ENCODE peak calls at places on chromosome 14, in seven cellular contexts. G is astrocyte of the spinal cord; Z is activated gamma-delta T cell; I is NCI-H1105; P is central memory CD4-positive, alpha-beta T cell; F is NCI-H2171 treated with DMSO at 0.1 percent for 48 hours; T is AG08395. Q is an unnamed sample.
A peak's percentile ranks its signal among the peaks of the same experiment; 100 is the strongest.

GRCh38 chr14:52277552-52277951 is 10.1 kb downstream of the PTGDR start:
- DNase-seq in T (no peak), G (no peak), F (no peak), P (no peak), Z (no peak), I (no peak), Q (no peak)

GRCh38 chr14:104880584-104881210 is 15.6 kb downstream of the CEP170B start:
- DNase-seq in I (no peak), G (no peak), P (no peak), Z (no peak), T (no peak), F (no peak), Q (no peak)

GRCh38 chr14:28142400-28143015 is 624.1 kb upstream of the FOXG1 start:
- DNase-seq in F (no peak), Z (no peak), P (no peak), G (peak; percentile 54), T (no peak), I (peak; percentile 49), Q (no peak)

GRCh38 chr14:61510736-61511557 is 184.4 kb upstream of the HIF1A start:
- DNase-seq in Z (no peak), G (no peak), T (no peak), I (no peak), P (no peak), F (no peak), Q (no peak)

GRCh38 chr14:53570411-53571387 is 385.9 kb downstream of the BMP4 start:
- DNase-seq in T (no peak), F (no peak), P (no peak), Z (no peak), I (no peak), G (no peak), Q (no peak)

GRCh38 chr14:97408503-97408902 is 611.3 kb downstream of the VRK1 start:
- DNase-seq in F (no peak), I (no peak), Z (no peak), G (no peak), T (no peak), P (no peak), Q (no peak)

GRCh38 chr14:99541677-99542470 is 60.7 kb downstream of the CCNK start:
- DNase-seq in F (peak; percentile 14), G (no peak), P (no peak), I (no peak), T (no peak), Z (no peak), Q (no peak)

GRCh38 chr14:58712357-58712756 is 74.6 kb downstream of the DACT1 start:
- DNase-seq in P (no peak), Z (no peak), T (no peak), I (no peak), G (no peak), F (peak; percentile 41), Q (no peak)

GRCh38 chr14:55571125-55571889 is 8.7 kb upstream of the KTN1 start:
- DNase-seq in I (no peak), F (no peak), T (no peak), G (no peak), Z (no peak), P (no peak), Q (no peak)

GRCh38 chr14:101124860-101125259 is 221.3 kb upstream of the RTL1 start:
- DNase-seq in F (no peak), G (no peak), P (no peak), T (no peak), I (no peak), Z (no peak), Q (no peak)

GRCh38 chr14:64715628-64716412 is 11.6 kb downstream of the PLEKHG3 start:
- DNase-seq in T (peak; percentile 32), F (no peak), Z (no peak), I (no peak), G (peak; percentile 49), P (no peak), Q (peak; percentile 51)

GRCh38 chr14:71328183-71328582 is 420.9 kb downstream of the PCNX1 start:
- DNase-seq in G (no peak), F (no peak), I (no peak), Z (no peak), T (no peak), P (no peak), Q (no peak)

Q was measured in left ventricle myocardium superior.